ENCODE peak calls at places on chromosome 21, in eight cellular contexts. K, W, J, F, O, P, V and Z are unnamed samples.

GRCh38 chr21:37815893-37816292 is 100.4 kb downstream of the KCNJ6 start:
- DNase-seq in P (no peak), O (no peak), W (no peak), K (no peak), J (no peak), V (no peak), F (no peak), Z (no peak)

GRCh38 chr21:40765771-40766170 is 81.2 kb downstream of the DSCAM start:
- DNase-seq in W (no peak), F (no peak), O (no peak), J (no peak), P (no peak), K (no peak), V (peak), Z (no peak)

GRCh38 chr21:32878654-32879053 is 107.1 kb upstream of the PAXBP1 start:
- DNase-seq in P (no peak), V (no peak), K (no peak), F (no peak), W (no peak), O (no peak), J (no peak), Z (no peak)

GRCh38 chr21:28521932-28522826 is 470.5 kb downstream of the LTN1 start:
- DNase-seq in J (no peak), O (no peak), F (no peak), V (no peak), W (no peak), K (peak), P (peak), Z (no peak)

GRCh38 chr21:30146558-30147282 is 19.9 kb downstream of the CLDN17 start:
- DNase-seq in V (no peak), P (no peak), W (no peak), O (no peak), K (no peak), F (no peak), J (no peak), Z (no peak)

GRCh38 chr21:25036775-25037174 is 570.5 kb downstream of the MRPL39 start:
- DNase-seq in O (no peak), W (no peak), P (no peak), K (no peak), V (no peak), J (no peak), F (no peak), Z (no peak)

GRCh38 chr21:31162079-31162699 is 123.9 kb upstream of the KRTAP19-8 start:
- DNase-seq in O (no peak), K (no peak), P (no peak), J (no peak), F (no peak), W (no peak), V (no peak), Z (no peak)

GRCh38 chr21:45246014-45246413 is 41.7 kb downstream of the POFUT2 start:
- DNase-seq in W (no peak), P (no peak), O (no peak), F (no peak), J (no peak), K (no peak), V (no peak), Z (no peak)

GRCh38 chr21:45982256-45982757 is 737 bp downstream of the COL6A1 start:
- DNase-seq in K (no peak), W (no peak), J (no peak), F (no peak), O (peak), P (no peak), V (no peak), Z (no peak)

GRCh38 chr21:31310750-31311149 is 33.3 kb downstream of the TIAM1 start:
- DNase-seq in J (no peak), W (no peak), O (no peak), K (no peak), V (peak), F (no peak), P (no peak), Z (no peak)

GRCh38 chr21:19683492-19683891 is 1279.9 kb upstream of the TMPRSS15 start:
- DNase-seq in J (no peak), P (no peak), W (no peak), K (no peak), F (no peak), O (no peak), V (no peak), Z (no peak)

GRCh38 chr21:35428489-35428888 is 379.4 kb upstream of the RUNX1 start:
- DNase-seq in J (no peak), W (no peak), F (no peak), O (peak), V (no peak), P (no peak), K (peak), Z (no peak)

GRCh38 chr21:31364265-31364945 is 20.3 kb upstream of the TIAM1 start:
- DNase-seq in F (no peak), O (no peak), P (no peak), J (no peak), W (no peak), K (no peak), V (no peak), Z (no peak)

GRCh38 chr21:37071561-37072238 is 1.2 kb downstream of the PIGP start:
- DNase-seq in J (no peak), V (no peak), W (no peak), O (peak), K (peak), P (no peak), F (no peak), Z (peak)

GRCh38 chr21:29196021-29196663 is 65.7 kb downstream of the MAP3K7CL start:
- DNase-seq in J (peak), V (no peak), P (no peak), K (peak), W (peak), F (peak), O (peak), Z (no peak)

GRCh38 chr21:42880352-42880751 is 1.0 kb upstream of the WDR4 start:
- DNase-seq in O (no peak), K (no peak), P (no peak), V (no peak), W (no peak), F (no peak), J (no peak), Z (no peak)

GRCh38 chr21:45388611-45389296 is 16.2 kb upstream of the COL18A1 start:
- DNase-seq in J (no peak), W (no peak), P (no peak), K (no peak), F (no peak), O (peak), V (no peak), Z (no peak)

GRCh38 chr21:46000731-46001641 is 19.4 kb downstream of the COL6A1 start:
- DNase-seq in K (no peak), O (peak), V (no peak), W (no peak), J (no peak), P (no peak), F (no peak), Z (no peak)